ENCODE peak calls at places on chromosomes 5 and 9, in eight cellular contexts. E, Y, C, D, O, R, S and Z are unnamed samples.

GRCh38 chr5:67301285-67301904 is 104.8 kb upstream of the CD180 start:
- DNase-seq in Y (peak), O (peak), C (peak), S (peak), R (no peak), D (no peak), E (no peak), Z (no peak)

GRCh38 chr5:28468121-28468520 is 1429.7 kb upstream of the CDH9 start:
- DNase-seq in E (no peak), S (no peak), Y (no peak), R (no peak), C (no peak), D (no peak), O (no peak), Z (no peak)

GRCh38 chr5:83048277-83048676 is 28.9 kb downstream of the TMEM167A start:
- DNase-seq in R (no peak), E (no peak), D (no peak), C (no peak), Y (no peak), O (no peak), S (no peak), Z (no peak)

GRCh38 chr5:126647071-126647470 is 46.3 kb downstream of the PHAX start:
- DNase-seq in E (no peak), O (no peak), R (no peak), Y (no peak), S (no peak), D (no peak), C (no peak), Z (no peak)

GRCh38 chr5:109857405-109858031 is 167.8 kb downstream of the MAN2A1 start:
- DNase-seq in S (no peak), Y (peak), C (no peak), R (peak), O (no peak), D (peak), E (no peak), Z (no peak)

GRCh38 chr9:91197232-91198181 is 164.2 kb downstream of the AUH start:
- DNase-seq in D (no peak), E (no peak), O (peak), C (peak), S (peak), R (no peak), Y (peak), Z (peak)

GRCh38 chr5:111083323-111083722 is 8.8 kb upstream of the WDR36 start:
- DNase-seq in R (no peak), S (no peak), E (no peak), C (no peak), Y (no peak), O (no peak), D (no peak), Z (no peak)

GRCh38 chr5:154449786-154450185 is 4.0 kb downstream of the SAP30L start:
- DNase-seq in E (no peak), O (no peak), D (no peak), C (no peak), R (no peak), S (no peak), Y (no peak), Z (no peak)

GRCh38 chr5:178442361-178443256 is 147.6 kb downstream of the COL23A1 start:
- DNase-seq in R (no peak), O (no peak), D (no peak), S (no peak), C (no peak), Y (no peak), E (no peak), Z (no peak)

GRCh38 chr9:136316896-136317676 is 10.3 kb upstream of the GPSM1 start:
- DNase-seq in R (no peak), C (no peak), Y (peak), D (no peak), E (no peak), O (no peak), S (no peak), Z (no peak)

GRCh38 chr9:120413121-120414048 is 166.6 kb downstream of the CDK5RAP2 start:
- DNase-seq in C (no peak), S (no peak), Y (peak), D (no peak), E (no peak), O (no peak), R (no peak), Z (no peak)

GRCh38 chr5:137220523-137220927 is 278.6 kb downstream of the SPOCK1 start:
- DNase-seq in O (peak), D (no peak), R (no peak), E (no peak), Y (peak), S (no peak), C (peak), Z (peak)

GRCh38 chr9:80789831-80790230 is 899.5 kb downstream of the TLE1 start:
- DNase-seq in S (no peak), D (no peak), Y (no peak), E (no peak), O (no peak), R (no peak), C (no peak), Z (no peak)

GRCh38 chr9:107735821-107736220 is 246.3 kb upstream of the KLF4 start:
- DNase-seq in E (no peak), C (no peak), Y (no peak), S (no peak), D (no peak), O (no peak), R (no peak), Z (no peak)

GRCh38 chr9:95073042-95073607 is 244.4 kb downstream of the FANCC start:
- DNase-seq in R (no peak), D (no peak), C (no peak), S (peak), Y (no peak), O (no peak), E (no peak), Z (no peak)

GRCh38 chr5:115349001-115349817 is 52.8 kb upstream of the CCDC112 start:
- DNase-seq in C (peak), R (no peak), S (no peak), O (peak), D (no peak), Y (peak), E (no peak), Z (no peak)

GRCh38 chr5:163730206-163730782 is 224.9 kb downstream of the MAT2B start:
- DNase-seq in D (no peak), C (no peak), O (no peak), E (no peak), Y (no peak), S (no peak), R (no peak), Z (no peak)

GRCh38 chr5:81422671-81423070 is 28.7 kb upstream of the ACOT12 start:
- DNase-seq in Y (peak), S (no peak), D (no peak), E (no peak), R (no peak), O (no peak), C (peak), Z (no peak)